ENCODE peak calls at places on chromosomes 11 and 22, in six cellular contexts. L is neuronal stem cell, Y is mesendoderm, W is IMR-90, Q is H1, V is mesenchymal stem cell. E is an unnamed sample. For H3K79me1, the result is how much of the 10 kb centered on the place peaks cover.

GRCh38 chr11:99351620-99352019 is 330.9 kb downstream of the CNTN5 start:
- DNase-seq in Y (no peak), Q (no peak), V (no peak), W (peak), L (no peak), E (no peak)

GRCh38 chr22:38882972-38883622 is 11.1 kb upstream of the CBX6 start:
- DNase-seq in Y (no peak), L (no peak), Q (no peak), W (no peak), V (no peak), E (no peak)

GRCh38 chr11:45305874-45306623 is 19.9 kb upstream of the SYT13 start:
- DNase-seq in V (no peak), Y (no peak), W (no peak), Q (no peak), L (no peak), E (no peak)

GRCh38 chr11:9703280-9703679 is 39.4 kb downstream of the SWAP70 start:
- DNase-seq in L (no peak), W (no peak), Y (peak), Q (no peak), V (no peak), E (no peak)

GRCh38 chr11:63480039-63480438 is 10.9 kb downstream of the PLAAT5 start:
- DNase-seq in W (no peak), V (no peak), Q (peak), Y (no peak), L (no peak), E (no peak)

GRCh38 chr11:119505861-119506260 is 82.9 kb upstream of the THY1 start:
- DNase-seq in V (no peak), Q (no peak), L (no peak), W (peak), Y (no peak), E (no peak)

GRCh38 chr11:83459802-83460201 is 173.6 kb upstream of the CCDC90B start:
- DNase-seq in Y (no peak), L (no peak), V (no peak), Q (no peak), W (no peak), E (no peak)

GRCh38 chr11:40130427-40130826 is 1329.0 kb downstream of the LRRC4C start:
- DNase-seq in Y (peak), L (peak), W (no peak), Q (peak), V (peak), E (peak)

GRCh38 chr22:44889233-44889878 is 120.4 kb downstream of the PHF21B start:
- DNase-seq in L (no peak), Q (no peak), W (no peak), Y (peak), V (no peak), E (no peak)

GRCh38 chr11:131033151-131033651 is 116.9 kb upstream of the SNX19 start:
- DNase-seq in V (peak), Q (no peak), L (no peak), W (peak), Y (peak), E (peak)

GRCh38 chr22:20248461-20248959 is 19.6 kb downstream of the RTN4R start:
- DNase-seq in Y (no peak), W (no peak), Q (no peak), L (no peak), V (no peak), E (no peak)

GRCh38 chr11:35632301-35632700 is 14.0 kb downstream of the FJX1 start:
- DNase-seq in Q (no peak), V (peak), Y (no peak), W (peak), L (no peak), E (no peak)

GRCh38 chr22:28594784-28595324 is 84.8 kb downstream of the TTC28 start:
- DNase-seq in Q (no peak), W (peak), Y (peak), V (peak), L (peak), E (no peak)

GRCh38 chr11:13335319-13335718 is 57.7 kb downstream of the BMAL1 start:
- DNase-seq in L (peak), W (peak), V (peak), Q (peak), Y (peak), E (peak)

GRCh38 chr11:31233425-31233824 is 136.1 kb downstream of the DCDC1 start:
- DNase-seq in W (no peak), L (no peak), V (no peak), Y (peak), Q (no peak), E (no peak)

GRCh38 chr11:31796523-31797226 is 14.4 kb downstream of the PAX6 start:
- DNase-seq in Y (no peak), W (no peak), Q (no peak), L (no peak), V (no peak), E (no peak)

GRCh38 chr11:128622137-128622523 is 34.8 kb upstream of the ETS1 start:
- DNase-seq in W (no peak), Q (no peak), Y (peak), L (no peak), V (no peak), E (no peak)

GRCh38 chr11:99325807-99326206 is 305.1 kb downstream of the CNTN5 start:
- DNase-seq in Q (no peak), L (no peak), W (peak), Y (peak), V (peak), E (no peak)

GRCh38 chr22:48889209-48889830 is 938.4 kb downstream of the BRD1 start:
- DNase-seq in V (no peak), Q (no peak), Y (no peak), W (no peak), L (no peak), E (peak)

GRCh38 chr22:31451709-31452571 is 37.7 kb downstream of the EIF4ENIF1 start:
- DNase-seq in Q (no peak), V (peak), L (no peak), W (peak), Y (peak), E (no peak)

GRCh38 chr11:61061081-61061826 is 41.0 kb upstream of the CD5 start:
- DNase-seq in W (no peak), Y (no peak), Q (no peak), L (no peak), V (no peak), E (peak)

GRCh38 chr11:106503901-106504300 is 426.4 kb downstream of the AASDHPPT start:
- DNase-seq in V (no peak), Y (no peak), W (no peak), Q (no peak), L (no peak), E (no peak)

GRCh38 chr11:120775986-120776682 is 247.8 kb upstream of the TBCEL start:
- DNase-seq in Q (no peak), Y (peak), L (peak), V (no peak), W (no peak), E (peak)

GRCh38 chr22:47862394-47862793 is 1099.9 kb downstream of the TBC1D22A start:
- DNase-seq in V (no peak), W (no peak), Y (no peak), L (no peak), Q (no peak), E (no peak)

GRCh38 chr11:61315260-61315659 is 17.6 kb downstream of the DDB1 start:
- DNase-seq in Q (no peak), Y (no peak), W (no peak), V (no peak), L (no peak), E (no peak)

GRCh38 chr11:119481021-119481666 is 58.2 kb upstream of the THY1 start:
- DNase-seq in L (peak), V (peak), Q (peak), Y (peak), W (peak), E (peak)

GRCh38 chr11:96524475-96524874 is 134.7 kb downstream of the JRKL start:
- DNase-seq in W (peak), L (no peak), V (peak), Y (no peak), Q (no peak), E (no peak)

GRCh38 chr11:117230981-117231636 is 764 bp downstream of the PCSK7 start:
- DNase-seq in Y (no peak), V (no peak), L (no peak), Q (no peak), W (no peak), E (no peak)

GRCh38 chr11:60128376-60128775 is 39.9 kb downstream of the MS4A2 start:
- DNase-seq in W (no peak), L (no peak), Q (no peak), V (no peak), Y (no peak), E (no peak)

GRCh38 chr11:353315-353857 is 15.9 kb upstream of the B4GALNT4 start:
- DNase-seq in W (peak), Q (no peak), L (no peak), Y (peak), V (peak), E (peak)

GRCh38 chr11:2088746-2089535 is 50.2 kb downstream of the IGF2 start:
- DNase-seq in V (no peak), W (no peak), Q (peak), Y (peak), L (no peak), E (peak)

GRCh38 chr11:91926967-91927366 is 297.7 kb upstream of the FAT3 start:
- DNase-seq in Y (no peak), V (no peak), Q (no peak), W (no peak), L (no peak), E (no peak)

GRCh38 chr22:19355413-19356157 is 64.1 kb upstream of the CLTCL1 start:
- DNase-seq in Q (no peak), W (no peak), V (no peak), L (no peak), Y (no peak), E (no peak)

GRCh38 chr11:66268953-66269906 is 791 bp downstream of the RAB1B start:
- DNase-seq in W (peak), Y (peak), L (no peak), V (peak), Q (peak), E (peak)

GRCh38 chr11:1867381-1867780 is 14.5 kb downstream of the LSP1 start:
- DNase-seq in Y (no peak), L (no peak), W (no peak), V (no peak), Q (no peak), E (no peak)

DNA sequence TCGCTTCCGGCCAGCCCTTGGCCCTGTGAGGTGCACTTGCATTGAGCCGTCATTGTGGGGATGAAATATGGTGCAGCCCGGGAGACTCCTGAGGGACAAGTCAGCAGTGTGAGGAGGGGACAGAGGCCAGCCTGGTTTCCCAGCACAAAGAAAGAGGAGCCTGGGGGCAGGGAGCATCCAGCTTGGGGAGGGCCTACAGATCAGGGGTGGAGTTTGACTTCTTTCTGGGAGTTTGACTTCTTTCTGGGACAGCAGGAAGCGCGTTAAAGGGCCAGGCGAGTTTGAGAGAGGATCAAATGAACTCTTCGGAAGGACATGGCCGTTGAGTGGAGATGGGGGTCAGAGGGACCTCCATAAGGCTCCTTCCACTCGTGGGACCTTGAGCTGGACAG is 91.9 kb downstream of the LRRC32 start:
- DNase-seq in Q (no peak), W (no peak), V (peak), Y (peak), L (no peak), E (peak)
- H3K79me1 ChIP-seq in Q (under half), W (under half), V (under half), Y (under half), L (under half), E (under half)

GRCh38 chr11:41795004-41795403 is 335.6 kb upstream of the LRRC4C start:
- DNase-seq in W (no peak), Y (no peak), Q (no peak), V (no peak), L (no peak), E (no peak)
- H3K4me2 ChIP-seq in W (no peak), Y (no peak), Q (no peak), V (no peak), L (no peak), E (no peak)

GRCh38 chr11:57698843-57699365 is 13.1 kb downstream of the MED19 start:
- DNase-seq in Q (no peak), W (no peak), V (no peak), L (no peak), Y (no peak), E (no peak)
- H3K27ac ChIP-seq in Q (no peak), W (no peak), V (no peak), L (no peak), Y (no peak), E (no peak)

GRCh38 chr11:73272680-73273038 is 521 bp downstream of the P2RY6 start:
- DNase-seq in V (no peak), Q (no peak), W (no peak), Y (no peak), L (no peak), E (no peak)

GRCh38 chr11:73271936-73272679 is at the start of gene P2RY6:
- DNase-seq in W (peak), Y (peak), Q (no peak), L (no peak), V (peak), E (peak)

GRCh38 chr11:73269353-73270088 is 2.6 kb upstream of the P2RY6 start:
- DNase-seq in V (no peak), L (no peak), Y (peak), Q (no peak), W (no peak), E (peak)

GRCh38 chr11:73270089-73270854 is 1.9 kb upstream of the P2RY6 start:
- DNase-seq in Y (no peak), L (no peak), V (peak), W (no peak), Q (no peak), E (peak)

GRCh38 chr11:73270855-73271477 is 1.2 kb upstream of the P2RY6 start:
- DNase-seq in W (no peak), L (no peak), V (no peak), Q (no peak), Y (no peak), E (peak)
- H3K79me1 ChIP-seq in W (under half), L (under half), V (under half), Q (under half), Y (under half), E (under half)

GRCh38 chr22:34866501-34867171 is 199.3 kb upstream of the ISX start:
- DNase-seq in Q (no peak), L (no peak), Y (no peak), W (no peak), V (peak), E (no peak)

GRCh38 chr22:34861787-34862186 is 204.2 kb upstream of the ISX start:
- DNase-seq in W (no peak), V (no peak), Y (no peak), Q (no peak), L (no peak), E (no peak)

GRCh38 chr22:34866081-34866480 is 199.9 kb upstream of the ISX start:
- DNase-seq in V (no peak), L (no peak), W (no peak), Y (no peak), Q (no peak), E (no peak)
- H3K4me2 ChIP-seq in V (no peak), L (no peak), W (no peak), Y (no peak), Q (no peak), E (no peak)

GRCh38 chr11:111200010-111200534 is 45.5 kb upstream of the POU2AF2 start:
- DNase-seq in Y (no peak), L (no peak), Q (no peak), V (no peak), W (no peak), E (no peak)
- H3K27ac ChIP-seq in Y (no peak), L (no peak), Q (no peak), V (no peak), W (no peak), E (no peak)

GRCh38 chr22:23520875-23521441 is 59.1 kb downstream of the IGLL1 start:
- DNase-seq in V (peak), L (peak), W (peak), Y (no peak), Q (peak), E (no peak)

GRCh38 chr22:23517804-23518380 is 62.2 kb downstream of the IGLL1 start:
- DNase-seq in Q (no peak), W (no peak), V (no peak), L (no peak), Y (no peak), E (no peak)

GRCh38 chr22:23518381-23519187 is 61.5 kb downstream of the IGLL1 start:
- DNase-seq in Q (no peak), L (no peak), Y (peak), V (no peak), W (no peak), E (no peak)

GRCh38 chr22:23521442-23522113 is 58.5 kb downstream of the IGLL1 start:
- DNase-seq in V (peak), L (peak), W (peak), Q (peak), Y (peak), E (peak)

DNA sequence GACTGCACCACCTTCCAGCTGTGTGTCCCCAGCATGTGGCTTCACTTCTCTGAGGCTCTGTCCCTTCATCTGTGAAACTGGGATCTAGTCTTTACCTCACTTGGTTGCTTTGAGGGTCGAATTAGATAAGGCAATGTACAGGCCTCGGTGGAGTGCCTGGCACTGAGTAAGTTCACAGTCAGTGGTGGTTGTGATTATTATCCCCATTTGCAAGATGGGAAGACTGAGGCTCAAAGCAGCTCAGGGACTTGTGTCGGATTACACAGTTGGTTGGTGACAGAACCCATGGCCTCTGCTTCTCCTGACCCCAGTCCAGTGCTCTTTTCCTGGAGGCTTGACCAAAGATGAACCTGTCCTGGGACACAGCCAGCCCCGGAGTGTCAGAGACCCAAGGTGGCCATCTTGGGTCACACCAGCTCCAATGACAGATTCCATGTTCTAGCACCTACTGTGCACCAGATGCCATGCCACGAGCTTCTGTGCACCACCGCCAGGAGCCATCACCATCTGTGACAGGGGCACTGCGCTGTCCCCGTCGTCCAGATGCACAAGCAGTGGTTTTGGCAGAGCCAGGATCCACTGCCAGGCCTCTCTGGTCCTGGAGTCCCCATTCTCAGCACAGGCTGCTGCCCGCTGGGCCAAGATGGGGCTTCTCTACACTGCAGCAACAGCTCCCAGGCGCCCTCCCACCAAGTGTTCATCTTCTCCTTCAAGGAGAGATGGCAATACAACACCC is 60.5 kb downstream of the IGLL1 start:
- DNase-seq in Q (no peak), V (no peak), L (no peak), Y (no peak), W (no peak), E (no peak)
- H3K79me1 ChIP-seq in Q (under half), V (under half), L (under half), Y (under half), W (under half), E (under half)

GRCh38 chr22:30398685-30399680 is 2.2 kb downstream of the SEC14L2 start:
- DNase-seq in L (no peak), V (no peak), Q (no peak), W (no peak), Y (no peak), E (no peak)

GRCh38 chr22:30399718-30400117 is 2.9 kb downstream of the SEC14L2 start:
- DNase-seq in V (no peak), W (no peak), Y (no peak), Q (no peak), L (no peak), E (no peak)

GRCh38 chr22:30402036-30402759 is 5.4 kb downstream of the SEC14L2 start:
- DNase-seq in W (no peak), Q (no peak), Y (no peak), L (no peak), V (no peak), E (no peak)

GRCh38 chr22:30397656-30398635 is 1.1 kb downstream of the SEC14L2 start:
- DNase-seq in Y (peak), Q (no peak), V (peak), W (no peak), L (no peak), E (no peak)

DNA sequence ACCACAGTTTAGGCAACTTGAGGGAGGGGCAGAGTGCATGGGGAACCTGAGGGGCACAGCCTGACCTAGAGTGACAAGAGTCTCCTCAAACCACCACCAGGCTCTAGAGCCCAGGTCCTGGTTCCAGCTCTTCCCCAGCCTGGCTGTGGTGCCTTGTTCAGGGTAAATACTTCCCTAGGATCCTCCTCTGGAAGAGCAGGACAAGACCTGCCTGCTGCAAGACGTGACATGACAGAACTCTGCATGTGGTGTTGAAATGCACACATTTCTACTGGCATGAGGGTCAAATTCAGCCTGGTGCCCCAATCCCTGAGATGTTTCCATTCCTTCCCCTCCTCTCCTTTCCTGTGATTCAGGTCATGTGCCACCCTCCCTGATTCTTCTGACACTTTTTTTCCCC is 3.3 kb downstream of the SEC14L2 start:
- DNase-seq in Q (no peak), Y (no peak), V (no peak), L (no peak), W (no peak), E (no peak)
- H3K4me2 ChIP-seq in Q (no peak), Y (no peak), V (no peak), L (no peak), W (no peak), E (no peak)

DNA sequence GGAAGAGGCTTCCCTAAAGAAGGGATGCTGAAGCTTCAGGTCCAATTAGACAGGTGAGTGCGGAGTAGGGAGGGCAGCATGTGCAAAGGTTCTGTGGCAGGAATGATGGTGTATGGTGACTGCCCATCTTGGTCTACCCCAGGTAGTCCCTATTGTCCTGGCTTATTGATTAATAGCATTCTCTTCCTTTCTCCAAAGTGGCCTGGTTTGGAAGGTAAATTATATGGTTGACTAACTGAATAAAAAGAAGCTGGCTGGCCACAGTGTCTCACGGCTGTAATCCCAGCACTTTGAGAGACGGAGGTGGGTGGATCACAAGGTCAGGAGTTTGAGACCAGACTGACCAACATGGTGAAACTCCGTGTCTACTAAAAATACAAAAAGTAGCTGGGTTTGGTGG is 230.5 kb downstream of the MIAT start:
- DNase-seq in W (no peak), L (no peak), V (no peak), Q (peak), Y (no peak), E (no peak)
- H3K27ac ChIP-seq in W (no peak), L (no peak), V (peak), Q (no peak), Y (no peak), E (no peak)

GRCh38 chr22:36334838-36335603 is 52.7 kb downstream of the MYH9 start:
- DNase-seq in Q (no peak), V (peak), W (peak), L (no peak), Y (peak), E (no peak)
- H3K79me1 ChIP-seq in Q (under half), V (under half), W (under half), L (under half), Y (under half), E (under half)